ENCODE peak calls at places on chromosomes 1 and 21, in seven cellular contexts. Y, F, M, Z, O, L and P are unnamed samples. For H3K4me1, the result is how much of the 10 kb centered on the place peaks cover.

GRCh38 chr1:31479801-31480200 is 66.8 kb downstream of the SERINC2 start:
- DNase-seq in Y (peak), F (no peak), M (no peak), Z (no peak), O (no peak), L (no peak), P (no peak)

GRCh38 chr1:12276225-12276624 is 46.4 kb downstream of the VPS13D start:
- DNase-seq in Y (peak), F (peak), M (no peak), Z (peak), O (peak), L (peak), P (peak)

GRCh38 chr1:202084791-202085681 is 37.7 kb upstream of the GPR37L1 start:
- DNase-seq in Y (no peak), F (no peak), M (peak), Z (peak), O (peak), L (peak), P (peak)

GRCh38 chr1:8941906-8942305 is 3.8 kb upstream of the CA6 start:
- DNase-seq in Y (peak), F (no peak), M (peak), Z (no peak), O (no peak), L (peak), P (peak)

GRCh38 chr1:173590557-173590956 is 12.3 kb downstream of the SLC9C2 start:
- DNase-seq in Y (peak), F (no peak), M (no peak), Z (no peak), O (no peak), L (peak), P (no peak)

GRCh38 chr1:40036574-40036973 is 4.0 kb upstream of the CAP1 start:
- DNase-seq in Y (peak), F (no peak), M (no peak), Z (no peak), O (no peak), L (peak), P (peak)

GRCh38 chr21:46371204-46372013 is 47.5 kb downstream of the PCNT start:
- DNase-seq in Y (no peak), F (no peak), M (no peak), Z (no peak), O (no peak), L (no peak), P (no peak)

GRCh38 chr1:54604051-54604450 is 19.3 kb downstream of the FAM151A start:
- DNase-seq in Y (no peak), F (no peak), M (no peak), Z (no peak), O (no peak), L (no peak), P (no peak)

GRCh38 chr1:22848374-22848773 is 124.3 kb downstream of the LACTBL1 start:
- DNase-seq in Y (no peak), F (no peak), M (no peak), Z (no peak), O (no peak), L (no peak), P (no peak)

GRCh38 chr1:201653883-201654282 is 115.0 kb downstream of the NAV1 start:
- DNase-seq in Y (peak), F (no peak), M (no peak), Z (no peak), O (no peak), L (no peak), P (no peak)

GRCh38 chr1:203046984-203047630 is 20.8 kb downstream of the PPFIA4 start:
- DNase-seq in Y (peak), F (no peak), M (no peak), Z (no peak), O (no peak), L (peak), P (peak)

DNA sequence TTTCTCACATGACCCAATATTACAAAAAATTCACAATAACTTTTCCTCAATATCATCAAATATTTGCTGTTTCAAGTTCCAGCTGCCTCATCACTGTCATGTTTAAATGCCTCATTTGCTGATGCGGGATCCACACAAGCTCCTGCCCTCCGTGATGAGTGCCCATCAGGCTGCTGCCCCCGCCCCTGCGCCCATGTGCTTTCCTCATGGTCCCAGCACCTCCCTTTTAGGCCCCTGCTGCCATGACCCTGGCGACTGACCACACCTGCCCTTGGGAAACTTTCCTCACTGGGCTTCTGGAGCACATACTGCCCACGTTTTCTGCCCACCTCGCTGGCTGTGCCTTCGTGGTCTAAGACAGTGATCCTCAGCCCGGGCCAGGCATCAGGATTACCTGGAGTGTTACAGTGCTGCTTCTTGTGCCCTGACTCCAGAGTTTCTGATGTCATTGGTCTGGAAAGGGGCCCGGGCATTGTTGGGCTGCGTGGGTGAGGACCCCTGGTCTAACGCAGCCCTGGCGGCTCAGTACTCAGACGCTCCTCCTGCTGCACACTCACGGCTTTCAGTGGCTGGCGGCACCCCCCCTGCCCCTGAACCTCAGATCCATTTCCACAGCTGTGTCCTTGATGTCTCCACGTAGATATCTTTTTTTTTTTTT is 20.5 kb downstream of the PLEKHM2 start:
- DNase-seq in Y (peak), F (no peak), M (no peak), Z (no peak), O (no peak), L (no peak), P (no peak)
- H3K4me1 ChIP-seq in Y (under half), F (under half), M (under half), Z (under half), O (under half), L (under half), P (under half)

DNA sequence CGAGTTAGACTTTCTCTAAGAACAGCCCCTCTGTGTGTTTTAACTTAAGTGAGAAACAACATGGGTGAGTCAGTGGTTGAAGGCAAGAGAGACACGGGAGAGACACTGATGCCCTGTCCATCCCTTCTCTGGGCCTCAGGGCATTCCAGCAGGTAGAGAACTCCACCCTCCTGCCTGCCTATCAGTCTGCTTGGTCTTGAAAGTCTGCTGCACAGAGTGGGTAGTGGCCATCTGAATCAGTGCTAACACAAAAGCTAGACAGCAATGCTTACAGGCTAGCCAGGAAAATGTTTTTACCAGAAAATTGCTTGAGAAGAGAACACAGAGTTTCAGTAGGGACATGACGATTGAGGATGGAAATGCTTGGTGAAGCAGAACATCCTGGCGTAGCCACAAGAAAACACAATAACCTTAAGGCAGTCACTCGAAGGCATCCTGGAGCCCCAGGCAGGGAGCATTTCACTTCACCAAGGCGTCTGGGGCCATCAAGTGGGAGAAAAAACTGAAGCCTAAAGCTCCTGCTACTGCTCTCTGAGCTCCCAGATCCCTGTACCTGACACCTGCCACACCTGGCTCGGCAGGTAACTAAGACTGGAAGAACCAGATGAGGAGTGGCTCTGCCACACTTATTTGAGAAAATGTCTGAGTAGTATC is 17.9 kb upstream of the LBR start:
- DNase-seq in Y (no peak), F (no peak), M (no peak), Z (no peak), O (no peak), L (peak), P (no peak)
- TF ChIP-seq EZH2phosphoT487 in Y (no peak), F (no peak), M (no peak), Z (no peak), O (no peak), L (no peak), P (no peak)

GRCh38 chr1:235207202-235207565 is 46.1 kb upstream of the RBM34 start:
- DNase-seq in Y (no peak), F (peak), M (no peak), Z (no peak), O (no peak), L (no peak), P (no peak)
- H3K4me2 ChIP-seq in Y (no peak), F (no peak), M (no peak), Z (no peak), O (no peak), L (no peak), P (no peak)

GRCh38 chr1:26531651-26532131 is 2.1 kb downstream of the RPS6KA1 start:
- DNase-seq in Y (no peak), F (no peak), M (no peak), Z (peak), O (no peak), L (no peak), P (peak)
- H3K4me1 ChIP-seq in Y (under half), F (under half), M (under half), Z (under half), O (under half), L (under half), P (under half)

GRCh38 chr21:43338951-43339350 is 88.0 kb downstream of the SIK1 start:
- DNase-seq in Y (no peak), F (no peak), M (no peak), Z (no peak), O (no peak), L (no peak), P (no peak)
- TF ChIP-seq EZH2phosphoT487 in Y (no peak), F (no peak), M (no peak), Z (no peak), O (no peak), L (no peak), P (no peak)

GRCh38 chr1:212917858-212918257 is 32.5 kb upstream of the VASH2 start:
- DNase-seq in Y (no peak), F (no peak), M (no peak), Z (no peak), O (no peak), L (no peak), P (no peak)

GRCh38 chr1:212914789-212915188 is 35.6 kb upstream of the VASH2 start:
- DNase-seq in Y (no peak), F (no peak), M (no peak), Z (peak), O (peak), L (no peak), P (no peak)

GRCh38 chr1:212916395-212917133 is 33.8 kb upstream of the VASH2 start:
- DNase-seq in Y (peak), F (no peak), M (no peak), Z (peak), O (peak), L (no peak), P (peak)

GRCh38 chr1:212917134-212917485 is 33.2 kb upstream of the VASH2 start:
- DNase-seq in Y (no peak), F (no peak), M (no peak), Z (no peak), O (no peak), L (no peak), P (no peak)

DNA sequence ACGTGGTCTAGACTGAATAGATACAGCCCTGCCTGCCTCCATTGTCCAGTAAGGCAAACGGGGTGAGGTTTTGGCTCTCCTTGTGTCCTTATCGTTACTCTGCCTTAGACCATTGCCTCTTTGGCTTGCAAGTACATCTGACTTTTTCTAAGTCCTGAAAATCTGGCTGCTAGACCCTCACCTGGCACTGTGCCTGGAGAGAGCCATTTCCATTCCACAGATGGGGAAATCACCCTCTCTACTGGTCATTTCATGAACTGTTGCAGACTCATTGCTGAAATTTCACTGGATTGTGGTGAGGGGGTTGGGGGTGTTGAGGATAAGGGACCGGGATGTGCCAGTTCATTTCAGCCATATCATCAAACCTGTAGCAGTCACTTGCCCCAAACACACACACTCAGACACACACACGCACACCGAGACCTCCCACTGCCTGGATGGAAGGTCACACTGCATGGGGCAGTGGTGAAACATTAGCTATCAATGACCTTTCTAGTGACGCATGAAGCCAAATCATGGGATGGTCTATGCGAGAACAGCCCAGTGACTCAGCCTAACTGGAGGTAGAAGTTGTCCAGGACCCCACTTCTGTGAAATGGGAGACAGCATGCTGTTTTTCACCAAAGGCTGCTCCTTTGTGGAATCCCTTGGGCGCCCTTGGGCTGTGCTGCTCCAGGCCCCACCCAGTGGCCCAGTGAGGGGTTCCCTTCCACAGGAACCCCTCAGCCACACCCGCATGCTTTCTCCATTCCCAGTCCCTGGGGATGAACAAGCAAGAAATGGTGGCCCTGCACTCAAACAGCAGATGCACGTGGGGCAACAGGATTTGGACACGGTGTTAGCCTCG is 34.9 kb upstream of the VASH2 start:
- DNase-seq in Y (peak), F (no peak), M (no peak), Z (peak), O (peak), L (peak), P (peak)
- H3K4me2 ChIP-seq in Y (no peak), F (no peak), M (no peak), Z (peak), O (peak), L (no peak), P (no peak)

DNA sequence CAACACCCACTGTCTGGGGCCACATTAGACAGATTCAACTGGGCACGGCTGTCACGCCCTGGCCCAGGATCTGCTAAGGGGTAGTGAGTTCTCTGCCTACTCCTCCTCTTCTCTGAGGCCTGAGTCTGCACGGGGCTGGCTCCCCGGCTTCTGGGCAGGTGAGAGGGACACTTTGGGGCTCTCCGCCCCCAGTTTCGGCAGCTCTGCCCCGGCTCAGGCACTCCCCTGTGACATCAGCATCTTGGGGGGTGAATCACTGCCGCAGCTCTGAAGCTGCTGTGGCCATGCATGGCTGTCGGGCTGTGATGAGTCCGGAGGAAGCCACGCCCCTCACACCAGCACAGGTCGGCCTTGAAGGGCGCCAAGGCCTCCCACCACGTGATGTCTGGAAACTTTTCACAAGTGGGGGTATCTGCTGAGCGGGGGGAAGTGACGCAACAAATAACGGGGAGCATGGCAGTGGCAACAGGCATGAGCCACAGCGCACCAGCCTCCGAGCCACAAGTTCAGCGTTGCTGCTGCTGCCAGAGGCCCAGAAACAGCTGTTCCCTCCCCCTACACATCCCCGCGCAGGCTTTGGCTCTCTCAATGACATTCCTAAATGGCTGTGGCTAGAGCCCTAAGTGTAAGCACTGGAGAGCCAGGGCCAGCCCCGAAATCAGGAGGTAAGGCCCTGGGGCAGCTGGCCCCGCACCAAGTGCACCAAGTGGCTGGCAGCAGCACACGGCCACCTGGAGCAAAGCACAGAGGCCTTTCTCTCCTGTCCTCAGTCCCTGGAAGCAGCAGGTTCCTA is 26.3 kb downstream of the ZBTB17 start:
- DNase-seq in Y (peak), F (no peak), M (peak), Z (peak), O (peak), L (no peak), P (peak)
- H3K4me1 ChIP-seq in Y (half or more), F (under half), M (half or more), Z (under half), O (under half), L (under half), P (under half)